ENCODE peak calls at places on chromosomes 2 and 18, in ten cellular contexts. I, Y, M, E, H, L, G, Q, U and X are unnamed samples. For H3K9me3, the result is how much of the 10 kb centered on the place peaks cover.

GRCh38 chr2:169964740-169965139 is 137.5 kb downstream of the UBR3 start:
- DNase-seq in I (no peak), Y (no peak), M (no peak), E (no peak), H (no peak), L (no peak), G (peak), Q (no peak), U (no peak), X (no peak)

GRCh38 chr2:217953531-217953932 is 49.3 kb downstream of the TNS1 start:
- DNase-seq in I (no peak), Y (no peak), M (no peak), E (no peak), H (no peak), L (peak), G (no peak), Q (no peak), U (peak), X (no peak)

GRCh38 chr2:83650156-83650555 is 808.9 kb downstream of the SUCLG1 start:
- DNase-seq in I (no peak), Y (no peak), M (no peak), E (no peak), H (no peak), L (no peak), G (no peak), Q (no peak), U (no peak), X (no peak)

GRCh38 chr18:68299906-68300305 is 415.0 kb downstream of the TMX3 start:
- DNase-seq in I (no peak), Y (no peak), M (peak), E (no peak), H (no peak), L (no peak), G (peak), Q (no peak), U (no peak), X (no peak)

GRCh38 chr2:102284611-102285010 is 26.8 kb upstream of the IL1RL1 start:
- DNase-seq in I (no peak), Y (no peak), M (no peak), E (no peak), H (no peak), L (no peak), G (peak), Q (no peak), U (no peak), X (no peak)

GRCh38 chr18:6414118-6414722 is 491 bp downstream of the L3MBTL4 start:
- DNase-seq in I (no peak), Y (no peak), M (peak), E (no peak), H (no peak), L (peak), G (no peak), Q (peak), U (peak), X (no peak)

GRCh38 chr2:60550151-60550983 is 3.1 kb downstream of the BCL11A start:
- DNase-seq in I (peak), Y (no peak), M (peak), E (peak), H (peak), L (peak), G (peak), Q (peak), U (peak), X (no peak)

GRCh38 chr2:163774862-163775261 is 39.1 kb upstream of the FIGN start:
- DNase-seq in I (no peak), Y (no peak), M (peak), E (no peak), H (peak), L (no peak), G (peak), Q (no peak), U (no peak), X (no peak)

GRCh38 chr18:12554796-12555388 is 103.0 kb downstream of the SPIRE1 start:
- DNase-seq in I (no peak), Y (no peak), M (no peak), E (no peak), H (no peak), L (no peak), G (no peak), Q (no peak), U (no peak), X (no peak)

GRCh38 chr18:48767090-48767670 is 183.6 kb downstream of the SMAD7 start:
- DNase-seq in I (peak), Y (no peak), M (no peak), E (no peak), H (no peak), L (no peak), G (peak), Q (no peak), U (no peak), X (no peak)

GRCh38 chr18:6376433-6377229 is 38.1 kb downstream of the L3MBTL4 start:
- DNase-seq in I (no peak), Y (no peak), M (no peak), E (no peak), H (no peak), L (no peak), G (no peak), Q (no peak), U (no peak), X (no peak)

GRCh38 chr2:1749489-1749748 is 5.1 kb upstream of the PXDN start:
- DNase-seq in I (no peak), Y (no peak), M (no peak), E (no peak), H (no peak), L (no peak), G (no peak), Q (peak), U (peak), X (no peak)

GRCh38 chr2:33223851-33224250 is 252.6 kb upstream of the RASGRP3 start:
- DNase-seq in I (no peak), Y (no peak), M (no peak), E (no peak), H (no peak), L (no peak), G (no peak), Q (no peak), U (no peak), X (no peak)

GRCh38 chr18:22848618-22849017 is 84.5 kb upstream of the RBBP8 start:
- DNase-seq in I (no peak), Y (no peak), M (peak), E (no peak), H (no peak), L (peak), G (peak), Q (no peak), U (no peak), X (no peak)

GRCh38 chr2:105294844-105295481 is 34.6 kb downstream of the TGFBRAP1 start:
- DNase-seq in I (peak), Y (no peak), M (peak), E (peak), H (peak), L (peak), G (peak), Q (no peak), U (no peak), X (no peak)

GRCh38 chr2:1790996-1791395 is 46.7 kb upstream of the PXDN start:
- DNase-seq in I (no peak), Y (no peak), M (no peak), E (no peak), H (no peak), L (no peak), G (no peak), Q (no peak), U (no peak), X (no peak)

GRCh38 chr2:241514545-241514944 is 6.2 kb upstream of the STK25 start:
- DNase-seq in I (no peak), Y (no peak), M (no peak), E (no peak), H (no peak), L (no peak), G (peak), Q (no peak), U (no peak), X (no peak)

GRCh38 chr2:136117909-136118818 is at the start of gene CXCR4:
- DNase-seq in I (peak), Y (peak), M (peak), E (peak), H (peak), L (peak), G (peak), Q (peak), U (peak), X (peak)

GRCh38 chr2:74399785-74400184 is 19.7 kb upstream of the DCTN1 start:
- DNase-seq in I (peak), Y (no peak), M (peak), E (no peak), H (peak), L (no peak), G (no peak), Q (no peak), U (no peak), X (no peak)

GRCh38 chr2:199465988-199466703 is 8.4 kb upstream of the SATB2 start:
- DNase-seq in I (no peak), Y (no peak), M (no peak), E (no peak), H (no peak), L (no peak), G (no peak), Q (no peak), U (no peak), X (no peak)

GRCh38 chr2:160061533-160062282 is 707 bp downstream of the PLA2R1 start:
- DNase-seq in I (no peak), Y (no peak), M (no peak), E (no peak), H (no peak), L (no peak), G (no peak), Q (no peak), U (no peak), X (no peak)

GRCh38 chr2:161044937-161045336 is 115.3 kb upstream of the TANK start:
- DNase-seq in I (no peak), Y (no peak), M (no peak), E (no peak), H (no peak), L (no peak), G (no peak), Q (no peak), U (no peak), X (no peak)

GRCh38 chr2:211829725-211830124 is 708.9 kb downstream of the ERBB4 start:
- DNase-seq in I (no peak), Y (no peak), M (no peak), E (no peak), H (no peak), L (no peak), G (no peak), Q (no peak), U (no peak), X (no peak)

GRCh38 chr2:156589381-156590079 is 153.4 kb downstream of the GPD2 start:
- DNase-seq in I (peak), Y (no peak), M (peak), E (peak), H (peak), L (peak), G (peak), Q (no peak), U (no peak), X (no peak)

DNA sequence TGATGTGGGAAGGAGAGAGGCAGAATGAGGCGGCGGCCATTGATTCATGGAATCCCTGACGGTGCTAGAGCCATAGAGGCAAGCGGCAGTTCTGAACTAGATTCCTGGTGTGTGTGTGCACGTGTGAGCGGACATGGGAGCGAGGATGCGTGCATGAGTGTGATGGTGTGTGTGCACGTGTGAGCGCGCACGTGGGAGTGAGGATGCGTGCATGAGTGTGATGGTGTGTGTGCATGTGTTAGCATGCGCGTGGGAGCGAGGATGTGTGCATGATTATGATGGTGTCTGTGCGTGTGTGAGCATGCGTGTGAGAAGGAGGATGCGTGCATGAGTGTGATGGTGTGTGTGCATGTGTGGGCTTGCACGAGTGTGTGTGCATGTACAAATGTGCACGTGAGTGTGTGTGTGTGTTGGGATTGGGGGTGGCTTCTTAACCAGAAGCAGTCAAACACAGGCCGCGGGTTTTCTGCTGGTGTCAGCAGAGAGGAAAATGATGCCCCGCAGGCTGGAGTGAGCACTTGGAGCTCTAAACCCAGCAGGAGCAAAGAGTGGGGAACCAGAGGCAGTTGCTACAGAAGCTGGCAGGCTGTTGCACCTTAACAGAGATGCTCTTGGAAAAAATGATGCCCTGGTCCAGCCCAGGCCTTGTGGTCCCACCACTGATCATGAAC is 29.5 kb downstream of the DIPK1C start:
- DNase-seq in I (no peak), Y (no peak), M (no peak), E (no peak), H (no peak), L (no peak), G (no peak), Q (no peak), U (no peak), X (no peak)
- H3K9me3 ChIP-seq in I (under half), Y (under half), M (under half), E (under half), H (under half), L (under half), G (under half), Q (under half), U (under half), X (under half)

DNA sequence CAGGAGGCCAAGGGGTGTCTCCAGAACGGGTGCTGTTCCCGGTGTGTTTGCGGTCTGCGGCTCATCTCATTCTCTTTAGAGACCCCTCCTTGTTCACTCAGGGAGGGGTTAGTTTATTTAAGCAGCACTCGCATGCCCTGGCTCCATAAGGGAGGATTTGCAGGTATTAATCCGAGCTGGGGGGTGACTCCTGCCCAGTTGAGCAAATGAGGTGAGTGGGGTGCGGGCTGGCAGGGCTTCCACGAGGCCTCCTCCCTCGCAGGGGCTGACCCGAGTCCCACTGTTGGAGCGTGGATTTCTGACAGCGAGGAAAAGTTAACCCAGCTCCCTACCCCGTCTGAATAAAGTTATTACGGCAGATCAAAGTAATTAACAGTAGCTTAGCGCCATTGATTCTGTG is 371.8 kb upstream of the SALL3 start:
- DNase-seq in I (no peak), Y (no peak), M (no peak), E (no peak), H (no peak), L (no peak), G (no peak), Q (no peak), U (no peak), X (no peak)
- H3K9me3 ChIP-seq in I (under half), Y (under half), M (under half), E (under half), H (under half), L (under half), G (under half), Q (under half), U (under half), X (under half)

GRCh38 chr18:70621710-70622109 is 332.9 kb downstream of the SOCS6 start:
- DNase-seq in I (no peak), Y (no peak), M (no peak), E (no peak), H (no peak), L (no peak), G (no peak), Q (no peak), U (no peak), X (no peak)

GRCh38 chr18:70623106-70623505 is 334.3 kb downstream of the SOCS6 start:
- DNase-seq in I (no peak), Y (no peak), M (no peak), E (no peak), H (no peak), L (no peak), G (no peak), Q (no peak), U (no peak), X (no peak)

GRCh38 chr18:70620837-70621612 is 332.2 kb downstream of the SOCS6 start:
- DNase-seq in I (no peak), Y (no peak), M (no peak), E (no peak), H (no peak), L (no peak), G (no peak), Q (no peak), U (no peak), X (no peak)
- H3K9me3 ChIP-seq in I (under half), Y (under half), M (under half), E (under half), H (under half), L (under half), G (under half), Q (under half), U (under half), X (under half)

DNA sequence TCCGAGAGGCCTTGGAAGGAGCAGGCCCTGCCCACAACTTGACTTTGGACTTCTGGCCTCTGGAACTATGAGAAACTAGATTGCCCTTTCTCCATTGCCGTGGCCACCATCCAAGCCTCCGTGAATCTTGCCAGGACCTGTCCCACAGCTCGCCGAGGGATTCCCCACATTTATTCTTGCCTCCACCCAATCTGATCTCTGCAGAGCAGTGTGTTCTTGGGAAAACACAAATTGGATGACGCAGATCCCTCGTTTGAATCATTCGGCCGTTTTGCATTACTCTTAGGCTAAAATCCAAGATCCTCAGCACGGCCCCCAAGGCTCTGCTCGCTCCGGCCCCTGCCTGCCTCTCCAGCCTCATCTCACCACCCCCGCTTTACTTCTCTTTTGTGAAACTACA is 364.2 kb downstream of the ZNF516 start:
- DNase-seq in I (no peak), Y (no peak), M (peak), E (no peak), H (no peak), L (no peak), G (no peak), Q (no peak), U (no peak), X (no peak)
- H3K9me3 ChIP-seq in I (under half), Y (under half), M (under half), E (under half), H (under half), L (under half), G (under half), Q (under half), U (under half), X (under half)

GRCh38 chr2:40964509-40964908 is 512.6 kb upstream of the SLC8A1 start:
- DNase-seq in I (no peak), Y (no peak), M (no peak), E (no peak), H (no peak), L (no peak), G (no peak), Q (no peak), U (no peak), X (no peak)
- H3K9me3 ChIP-seq in I (under half), Y (under half), M (under half), E (under half), H (under half), L (under half), G (under half), Q (under half), U (under half), X (under half)

GRCh38 chr2:67579791-67580190 is 182.7 kb downstream of the ETAA1 start:
- DNase-seq in I (no peak), Y (no peak), M (no peak), E (no peak), H (no peak), L (no peak), G (peak), Q (no peak), U (no peak), X (no peak)

GRCh38 chr2:67583185-67583584 is 186.1 kb downstream of the ETAA1 start:
- DNase-seq in I (no peak), Y (no peak), M (no peak), E (no peak), H (no peak), L (no peak), G (no peak), Q (no peak), U (no peak), X (no peak)

GRCh38 chr2:67585400-67585799 is 188.3 kb downstream of the ETAA1 start:
- DNase-seq in I (peak), Y (no peak), M (no peak), E (no peak), H (no peak), L (no peak), G (no peak), Q (no peak), U (no peak), X (no peak)

GRCh38 chr2:67579207-67579606 is 182.1 kb downstream of the ETAA1 start:
- DNase-seq in I (no peak), Y (no peak), M (no peak), E (no peak), H (no peak), L (no peak), G (peak), Q (no peak), U (no peak), X (no peak)

DNA sequence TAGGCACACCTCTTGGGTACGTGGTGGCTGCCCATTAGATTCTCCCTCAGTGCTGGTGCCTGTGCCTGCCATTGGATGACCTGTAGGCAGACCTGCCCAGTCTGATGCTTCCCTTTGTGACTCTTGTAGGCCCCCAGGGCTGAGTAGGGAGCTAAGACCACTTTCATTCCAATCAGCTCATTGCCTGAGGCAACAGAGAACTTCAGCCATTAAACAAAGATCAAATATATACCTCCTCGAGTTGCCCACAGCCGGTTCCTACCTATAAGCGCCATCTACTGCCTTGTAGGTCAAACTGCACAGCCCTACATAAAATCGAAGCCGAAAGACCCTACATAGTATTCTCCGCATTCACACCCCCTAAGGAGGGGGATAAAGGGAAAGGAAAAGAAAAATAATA is 184.6 kb downstream of the ETAA1 start:
- DNase-seq in I (peak), Y (no peak), M (no peak), E (no peak), H (no peak), L (no peak), G (no peak), Q (no peak), U (no peak), X (no peak)
- H3K9me3 ChIP-seq in I (under half), Y (under half), M (under half), E (under half), H (under half), L (under half), G (under half), Q (under half), U (under half), X (under half)

DNA sequence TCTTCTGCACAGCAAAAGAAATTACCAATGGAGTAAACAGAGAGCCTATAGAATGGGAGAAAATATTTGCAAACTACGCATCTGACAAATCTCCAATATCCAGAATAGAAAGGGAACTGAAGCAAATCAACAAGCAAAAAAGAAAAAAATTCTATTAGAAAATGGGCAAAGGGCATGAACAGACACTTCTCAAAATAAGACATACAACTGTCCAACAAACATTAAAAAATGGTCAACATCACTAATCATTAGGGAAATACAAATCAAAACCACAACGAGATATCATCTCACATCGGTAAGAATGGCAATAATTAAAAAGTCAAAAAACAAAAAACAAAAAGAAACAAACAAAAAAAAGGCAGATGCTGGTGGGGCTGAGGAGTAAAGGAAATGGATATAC is 356.4 kb downstream of the ADCYAP1 start:
- DNase-seq in I (no peak), Y (no peak), M (no peak), E (no peak), H (no peak), L (no peak), G (no peak), Q (no peak), U (no peak), X (no peak)
- H3K9me3 ChIP-seq in I (under half), Y (under half), M (under half), E (under half), H (under half), L (under half), G (under half), Q (under half), U (under half), X (under half)